ENCODE peak calls at places on chromosome 6, in ten cellular contexts. One of them, this sample, is unnamed.

GRCh38 chr6:79446006-79446405 is 91.2 kb downstream of the LCA5 start:
- DNase-seq in adipocyte: no peak
- DNase-seq in omental fat pad: no peak
- DNase-seq in stimulated activated CD8-positive, alpha-beta memory T cell treated with anti-CD3 and anti-CD28 coated beads, Interleukin-7, amount 100 ng/mL, for 1 hour: no peak
- DNase-seq in left ventricle myocardium superior: no peak
- DNase-seq in stimulated activated CD4-positive, alpha-beta T cell treated with anti-CD3 and anti-CD28 coated beads, TNF-alpha, amount 100 ng/mL, for 1 hour: no peak
- DNase-seq in activated T-cell treated with anti-CD3 and anti-CD28 coated beads for 1 hour: no peak
- DNase-seq in HT-29: no peak
- DNase-seq in right lobe of liver: no peak
- DNase-seq in stromal cell of bone marrow: no peak
- DNase-seq in this sample: no peak

GRCh38 chr6:152471459-152472070 is 165.6 kb downstream of the SYNE1 start:
- DNase-seq in adipocyte: peak
- DNase-seq in omental fat pad: no peak
- DNase-seq in stimulated activated CD8-positive, alpha-beta memory T cell treated with anti-CD3 and anti-CD28 coated beads, Interleukin-7, amount 100 ng/mL, for 1 hour: no peak
- DNase-seq in left ventricle myocardium superior: no peak
- DNase-seq in stimulated activated CD4-positive, alpha-beta T cell treated with anti-CD3 and anti-CD28 coated beads, TNF-alpha, amount 100 ng/mL, for 1 hour: no peak
- DNase-seq in activated T-cell treated with anti-CD3 and anti-CD28 coated beads for 1 hour: no peak
- DNase-seq in HT-29: no peak
- DNase-seq in right lobe of liver: no peak
- DNase-seq in stromal cell of bone marrow: peak
- DNase-seq in this sample: no peak

GRCh38 chr6:166492092-166492491 is 94.4 kb downstream of the RAMACL start:
- DNase-seq in adipocyte: no peak
- DNase-seq in omental fat pad: no peak
- DNase-seq in stimulated activated CD8-positive, alpha-beta memory T cell treated with anti-CD3 and anti-CD28 coated beads, Interleukin-7, amount 100 ng/mL, for 1 hour: no peak
- DNase-seq in left ventricle myocardium superior: no peak
- DNase-seq in stimulated activated CD4-positive, alpha-beta T cell treated with anti-CD3 and anti-CD28 coated beads, TNF-alpha, amount 100 ng/mL, for 1 hour: no peak
- DNase-seq in activated T-cell treated with anti-CD3 and anti-CD28 coated beads for 1 hour: no peak
- DNase-seq in HT-29: no peak
- DNase-seq in right lobe of liver: no peak
- DNase-seq in stromal cell of bone marrow: no peak
- DNase-seq in this sample: no peak

GRCh38 chr6:138523347-138524210 is 24.3 kb upstream of the NHSL1 start:
- DNase-seq in adipocyte: no peak
- DNase-seq in omental fat pad: no peak
- DNase-seq in stimulated activated CD8-positive, alpha-beta memory T cell treated with anti-CD3 and anti-CD28 coated beads, Interleukin-7, amount 100 ng/mL, for 1 hour: no peak
- DNase-seq in left ventricle myocardium superior: no peak
- DNase-seq in stimulated activated CD4-positive, alpha-beta T cell treated with anti-CD3 and anti-CD28 coated beads, TNF-alpha, amount 100 ng/mL, for 1 hour: no peak
- DNase-seq in activated T-cell treated with anti-CD3 and anti-CD28 coated beads for 1 hour: no peak
- DNase-seq in HT-29: no peak
- DNase-seq in right lobe of liver: no peak
- DNase-seq in stromal cell of bone marrow: no peak
- DNase-seq in this sample: no peak

GRCh38 chr6:36510365-36510764 is 36.9 kb downstream of the STK38 start:
- DNase-seq in adipocyte: no peak
- DNase-seq in omental fat pad: no peak
- DNase-seq in stimulated activated CD8-positive, alpha-beta memory T cell treated with anti-CD3 and anti-CD28 coated beads, Interleukin-7, amount 100 ng/mL, for 1 hour: no peak
- DNase-seq in left ventricle myocardium superior: no peak
- DNase-seq in stimulated activated CD4-positive, alpha-beta T cell treated with anti-CD3 and anti-CD28 coated beads, TNF-alpha, amount 100 ng/mL, for 1 hour: no peak
- DNase-seq in activated T-cell treated with anti-CD3 and anti-CD28 coated beads for 1 hour: no peak
- DNase-seq in HT-29: no peak
- DNase-seq in right lobe of liver: peak
- DNase-seq in stromal cell of bone marrow: no peak
- DNase-seq in this sample: no peak

GRCh38 chr6:152146385-152146784 is 338.9 kb downstream of the ESR1 start:
- DNase-seq in adipocyte: peak
- DNase-seq in omental fat pad: no peak
- DNase-seq in stimulated activated CD8-positive, alpha-beta memory T cell treated with anti-CD3 and anti-CD28 coated beads, Interleukin-7, amount 100 ng/mL, for 1 hour: no peak
- DNase-seq in left ventricle myocardium superior: no peak
- DNase-seq in stimulated activated CD4-positive, alpha-beta T cell treated with anti-CD3 and anti-CD28 coated beads, TNF-alpha, amount 100 ng/mL, for 1 hour: no peak
- DNase-seq in activated T-cell treated with anti-CD3 and anti-CD28 coated beads for 1 hour: no peak
- DNase-seq in HT-29: no peak
- DNase-seq in right lobe of liver: no peak
- DNase-seq in stromal cell of bone marrow: peak
- DNase-seq in this sample: no peak

GRCh38 chr6:131143319-131143718 is 8.1 kb downstream of the AKAP7 start:
- DNase-seq in adipocyte: no peak
- DNase-seq in omental fat pad: no peak
- DNase-seq in stimulated activated CD8-positive, alpha-beta memory T cell treated with anti-CD3 and anti-CD28 coated beads, Interleukin-7, amount 100 ng/mL, for 1 hour: no peak
- DNase-seq in left ventricle myocardium superior: no peak
- DNase-seq in stimulated activated CD4-positive, alpha-beta T cell treated with anti-CD3 and anti-CD28 coated beads, TNF-alpha, amount 100 ng/mL, for 1 hour: no peak
- DNase-seq in activated T-cell treated with anti-CD3 and anti-CD28 coated beads for 1 hour: no peak
- DNase-seq in HT-29: no peak
- DNase-seq in right lobe of liver: no peak
- DNase-seq in stromal cell of bone marrow: no peak
- DNase-seq in this sample: no peak

GRCh38 chr6:134589512-134589911 is 271.6 kb upstream of the SGK1 start:
- DNase-seq in adipocyte: peak
- DNase-seq in omental fat pad: no peak
- DNase-seq in stimulated activated CD8-positive, alpha-beta memory T cell treated with anti-CD3 and anti-CD28 coated beads, Interleukin-7, amount 100 ng/mL, for 1 hour: no peak
- DNase-seq in left ventricle myocardium superior: no peak
- DNase-seq in stimulated activated CD4-positive, alpha-beta T cell treated with anti-CD3 and anti-CD28 coated beads, TNF-alpha, amount 100 ng/mL, for 1 hour: no peak
- DNase-seq in activated T-cell treated with anti-CD3 and anti-CD28 coated beads for 1 hour: no peak
- DNase-seq in HT-29: no peak
- DNase-seq in right lobe of liver: no peak
- DNase-seq in stromal cell of bone marrow: peak
- DNase-seq in this sample: no peak

GRCh38 chr6:251920-252319 is 40.4 kb upstream of the DUSP22 start:
- DNase-seq in adipocyte: no peak
- DNase-seq in omental fat pad: no peak
- DNase-seq in stimulated activated CD8-positive, alpha-beta memory T cell treated with anti-CD3 and anti-CD28 coated beads, Interleukin-7, amount 100 ng/mL, for 1 hour: no peak
- DNase-seq in left ventricle myocardium superior: no peak
- DNase-seq in stimulated activated CD4-positive, alpha-beta T cell treated with anti-CD3 and anti-CD28 coated beads, TNF-alpha, amount 100 ng/mL, for 1 hour: no peak
- DNase-seq in activated T-cell treated with anti-CD3 and anti-CD28 coated beads for 1 hour: no peak
- DNase-seq in HT-29: no peak
- DNase-seq in right lobe of liver: no peak
- DNase-seq in stromal cell of bone marrow: no peak
- DNase-seq in this sample: no peak

GRCh38 chr6:38639498-38640215 is at the start of gene BTBD9:
- DNase-seq in adipocyte: peak
- DNase-seq in omental fat pad: peak
- DNase-seq in stimulated activated CD8-positive, alpha-beta memory T cell treated with anti-CD3 and anti-CD28 coated beads, Interleukin-7, amount 100 ng/mL, for 1 hour: peak
- DNase-seq in left ventricle myocardium superior: peak
- DNase-seq in stimulated activated CD4-positive, alpha-beta T cell treated with anti-CD3 and anti-CD28 coated beads, TNF-alpha, amount 100 ng/mL, for 1 hour: peak
- DNase-seq in activated T-cell treated with anti-CD3 and anti-CD28 coated beads for 1 hour: peak
- DNase-seq in HT-29: peak
- DNase-seq in right lobe of liver: peak
- DNase-seq in stromal cell of bone marrow: peak
- DNase-seq in this sample: peak